ENCODE peak calls at places on chromosome X, in five cellular contexts. One of them, this sample, is unnamed. For H3K4me1, the result is how much of the 10 kb centered on the place peaks cover.

GRCh38 chrX:105543271-105543670 is 279.1 kb upstream of the NRK start:
- DNase-seq in fibroblast of lung: no peak
- DNase-seq in NT2/D1: peak
- DNase-seq in body of pancreas: no peak
- DNase-seq in upper lobe of right lung: no peak
- DNase-seq in this sample: no peak

GRCh38 chrX:112058255-112058654 is 24.3 kb downstream of the TRPC5 start:
- DNase-seq in fibroblast of lung: peak
- DNase-seq in NT2/D1: no peak
- DNase-seq in body of pancreas: no peak
- DNase-seq in upper lobe of right lung: no peak
- DNase-seq in this sample: no peak

GRCh38 chrX:24410514-24411189 is 50.2 kb downstream of the SUPT20HL1 start:
- DNase-seq in fibroblast of lung: no peak
- DNase-seq in NT2/D1: no peak
- DNase-seq in body of pancreas: no peak
- DNase-seq in upper lobe of right lung: no peak
- DNase-seq in this sample: no peak

GRCh38 chrX:57918750-57919436 is 8.6 kb upstream of the ZXDA start:
- DNase-seq in fibroblast of lung: no peak
- DNase-seq in NT2/D1: no peak
- DNase-seq in body of pancreas: peak
- DNase-seq in upper lobe of right lung: no peak
- DNase-seq in this sample: peak

GRCh38 chrX:132740316-132741123 is 217.9 kb downstream of the HS6ST2 start:
- DNase-seq in fibroblast of lung: no peak
- DNase-seq in NT2/D1: peak
- DNase-seq in body of pancreas: no peak
- DNase-seq in upper lobe of right lung: no peak
- DNase-seq in this sample: no peak

GRCh38 chrX:29308726-29309125 is 721.5 kb downstream of the IL1RAPL1 start:
- DNase-seq in fibroblast of lung: no peak
- DNase-seq in NT2/D1: peak
- DNase-seq in body of pancreas: no peak
- DNase-seq in upper lobe of right lung: no peak
- DNase-seq in this sample: no peak

GRCh38 chrX:118974088-118974907 is at the start of gene LONRF3:
- DNase-seq in fibroblast of lung: peak
- DNase-seq in NT2/D1: no peak
- DNase-seq in body of pancreas: peak
- DNase-seq in upper lobe of right lung: peak
- DNase-seq in this sample: peak

GRCh38 chrX:20857746-20858145 is 516.5 kb upstream of the CNKSR2 start:
- DNase-seq in fibroblast of lung: peak
- DNase-seq in NT2/D1: peak
- DNase-seq in body of pancreas: no peak
- DNase-seq in upper lobe of right lung: no peak
- DNase-seq in this sample: no peak

GRCh38 chrX:97398030-97398551 is 514.4 kb downstream of the RPA4 start:
- DNase-seq in fibroblast of lung: peak
- DNase-seq in NT2/D1: no peak
- DNase-seq in body of pancreas: no peak
- DNase-seq in upper lobe of right lung: no peak
- DNase-seq in this sample: no peak

GRCh38 chrX:48569958-48570357 is 4.3 kb upstream of the RBM3 start:
- DNase-seq in fibroblast of lung: peak
- DNase-seq in NT2/D1: no peak
- DNase-seq in body of pancreas: no peak
- DNase-seq in upper lobe of right lung: no peak
- DNase-seq in this sample: no peak

GRCh38 chrX:123108513-123109427 is 75.3 kb upstream of the GRIA3 start:
- DNase-seq in fibroblast of lung: no peak
- DNase-seq in NT2/D1: no peak
- DNase-seq in body of pancreas: no peak
- DNase-seq in upper lobe of right lung: no peak
- DNase-seq in this sample: no peak

GRCh38 chrX:10900585-10901289 is 210.4 kb upstream of the HCCS start:
- DNase-seq in fibroblast of lung: peak
- DNase-seq in NT2/D1: no peak
- DNase-seq in body of pancreas: no peak
- DNase-seq in upper lobe of right lung: no peak
- DNase-seq in this sample: no peak

GRCh38 chrX:129058405-129058804 is 464.9 kb downstream of the SMARCA1 start:
- DNase-seq in fibroblast of lung: no peak
- DNase-seq in NT2/D1: no peak
- DNase-seq in body of pancreas: no peak
- DNase-seq in upper lobe of right lung: no peak
- DNase-seq in this sample: no peak

GRCh38 chrX:72466493-72466892 is 106.2 kb downstream of the HDAC8 start:
- DNase-seq in fibroblast of lung: no peak
- DNase-seq in NT2/D1: no peak
- DNase-seq in body of pancreas: no peak
- DNase-seq in upper lobe of right lung: no peak
- DNase-seq in this sample: no peak

GRCh38 chrX:3435057-3435456 is 88.6 kb upstream of the MXRA5 start:
- DNase-seq in fibroblast of lung: no peak
- DNase-seq in NT2/D1: no peak
- DNase-seq in body of pancreas: peak
- DNase-seq in upper lobe of right lung: no peak
- DNase-seq in this sample: no peak

GRCh38 chrX:65596270-65596669 is 61.7 kb upstream of the LAS1L start:
- DNase-seq in fibroblast of lung: peak
- DNase-seq in NT2/D1: no peak
- DNase-seq in body of pancreas: no peak
- DNase-seq in upper lobe of right lung: no peak
- DNase-seq in this sample: no peak

DNA sequence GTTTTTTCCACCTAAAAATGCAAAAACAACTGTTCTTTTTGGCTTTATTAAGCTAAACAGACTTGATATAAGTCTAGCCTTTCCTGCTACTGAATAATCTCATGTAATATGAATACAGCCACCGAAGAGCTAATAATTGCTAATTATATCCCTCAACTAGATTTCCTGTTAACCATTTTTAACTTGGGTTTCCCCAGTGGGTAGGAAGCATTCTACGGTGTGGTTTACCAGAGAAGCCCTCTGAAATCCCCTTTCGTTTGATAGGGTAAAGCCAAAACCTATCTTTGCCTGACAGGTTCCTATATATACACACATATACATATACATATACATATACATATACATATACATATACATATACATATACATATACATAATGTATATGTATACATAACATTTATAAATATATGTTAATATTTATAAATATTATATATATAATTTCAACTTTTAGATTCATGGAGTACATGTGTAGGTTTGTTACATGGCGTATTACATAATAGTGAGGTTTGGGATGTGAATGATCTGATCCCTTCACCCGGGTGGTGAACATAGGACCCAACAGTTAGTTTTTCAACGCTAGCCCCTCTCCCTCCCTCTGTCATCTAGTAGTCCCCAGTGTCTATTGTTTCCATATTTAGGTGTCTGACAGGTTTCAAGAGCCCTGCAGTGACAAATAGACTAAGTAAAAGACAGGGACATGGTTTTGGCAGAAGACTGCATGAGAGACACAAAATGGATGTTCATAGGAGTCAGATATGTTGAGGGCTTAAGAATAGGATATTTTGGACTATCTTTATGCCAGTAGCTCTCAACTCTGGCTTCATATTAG is 62.4 kb downstream of the ATXN3L start:
- DNase-seq in fibroblast of lung: no peak
- DNase-seq in NT2/D1: no peak
- DNase-seq in body of pancreas: no peak
- DNase-seq in upper lobe of right lung: no peak
- DNase-seq in this sample: no peak
- H3K4me1 ChIP-seq in fibroblast of lung: under half
- H3K4me1 ChIP-seq in NT2/D1: under half
- H3K4me1 ChIP-seq in body of pancreas: under half
- H3K4me1 ChIP-seq in upper lobe of right lung: under half
- H3K4me1 ChIP-seq in this sample: under half

GRCh38 chrX:427812-428725 is 41.4 kb upstream of the PPP2R3B start:
- DNase-seq in fibroblast of lung: no peak
- DNase-seq in NT2/D1: no peak
- DNase-seq in body of pancreas: no peak
- DNase-seq in upper lobe of right lung: no peak
- DNase-seq in this sample: no peak
- H3K4me3 ChIP-seq in fibroblast of lung: no peak
- H3K4me3 ChIP-seq in NT2/D1: peak
- H3K4me3 ChIP-seq in body of pancreas: no peak
- H3K4me3 ChIP-seq in upper lobe of right lung: no peak
- H3K4me3 ChIP-seq in this sample: no peak

GRCh38 chrX:69138512-69138911 is 26.7 kb downstream of the PJA1 start:
- DNase-seq in fibroblast of lung: no peak
- DNase-seq in NT2/D1: no peak
- DNase-seq in body of pancreas: no peak
- DNase-seq in upper lobe of right lung: no peak
- DNase-seq in this sample: no peak

GRCh38 chrX:69137371-69137881 is 27.8 kb downstream of the PJA1 start:
- DNase-seq in fibroblast of lung: peak
- DNase-seq in NT2/D1: peak
- DNase-seq in body of pancreas: no peak
- DNase-seq in upper lobe of right lung: no peak
- DNase-seq in this sample: peak

GRCh38 chrX:69136546-69137331 is 28.5 kb downstream of the PJA1 start:
- DNase-seq in fibroblast of lung: no peak
- DNase-seq in NT2/D1: no peak
- DNase-seq in body of pancreas: no peak
- DNase-seq in upper lobe of right lung: no peak
- DNase-seq in this sample: no peak

GRCh38 chrX:69139516-69139915 is 25.7 kb downstream of the PJA1 start:
- DNase-seq in fibroblast of lung: peak
- DNase-seq in NT2/D1: no peak
- DNase-seq in body of pancreas: no peak
- DNase-seq in upper lobe of right lung: no peak
- DNase-seq in this sample: no peak

GRCh38 chrX:69137911-69138310 is 27.3 kb downstream of the PJA1 start:
- DNase-seq in fibroblast of lung: no peak
- DNase-seq in NT2/D1: no peak
- DNase-seq in body of pancreas: no peak
- DNase-seq in upper lobe of right lung: no peak
- DNase-seq in this sample: no peak
- H3K4me1 ChIP-seq in fibroblast of lung: under half
- H3K4me1 ChIP-seq in NT2/D1: under half
- H3K4me1 ChIP-seq in body of pancreas: under half
- H3K4me1 ChIP-seq in upper lobe of right lung: under half
- H3K4me1 ChIP-seq in this sample: under half

DNA sequence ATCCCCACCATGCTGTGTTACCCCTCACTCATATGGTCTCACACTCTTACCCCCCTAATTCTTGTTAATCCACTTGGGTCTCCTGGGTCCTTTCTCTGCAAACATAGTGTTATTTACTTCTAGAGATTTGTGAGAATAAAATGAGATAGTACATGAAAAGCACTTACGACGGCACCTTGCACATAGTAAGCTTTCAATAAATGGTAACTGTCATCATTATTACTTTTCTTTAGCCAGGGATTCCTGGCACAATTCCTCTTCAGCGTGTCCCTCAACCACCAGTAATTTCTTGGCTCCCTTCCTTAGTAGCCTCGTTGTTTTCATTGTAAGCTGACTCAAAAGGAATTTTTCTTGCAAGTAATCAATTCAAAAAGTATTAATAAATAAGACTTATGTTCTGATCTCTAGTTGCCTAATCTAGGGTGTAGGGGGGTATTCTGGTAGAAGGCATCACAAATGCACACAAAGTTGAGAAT is 30.1 kb upstream of the RBMX start:
- DNase-seq in fibroblast of lung: peak
- DNase-seq in NT2/D1: no peak
- DNase-seq in body of pancreas: no peak
- DNase-seq in upper lobe of right lung: no peak
- DNase-seq in this sample: no peak
- H3K4me3 ChIP-seq in fibroblast of lung: peak
- H3K4me3 ChIP-seq in NT2/D1: no peak
- H3K4me3 ChIP-seq in body of pancreas: no peak
- H3K4me3 ChIP-seq in upper lobe of right lung: peak
- H3K4me3 ChIP-seq in this sample: no peak

GRCh38 chrX:88560673-88561330 is 186.2 kb upstream of the CPXCR1 start:
- DNase-seq in fibroblast of lung: no peak
- DNase-seq in NT2/D1: no peak
- DNase-seq in body of pancreas: no peak
- DNase-seq in upper lobe of right lung: no peak
- DNase-seq in this sample: no peak
- H3K4me1 ChIP-seq in fibroblast of lung: under half
- H3K4me1 ChIP-seq in NT2/D1: under half
- H3K4me1 ChIP-seq in body of pancreas: under half
- H3K4me1 ChIP-seq in upper lobe of right lung: under half
- H3K4me1 ChIP-seq in this sample: under half